ENCODE peak calls at places on chromosomes 13 and 19, in seven cellular contexts. L, Q, D, J, Y, G and X are unnamed samples.

GRCh38 chr19:35822579-35822978 is 9.9 kb upstream of the PRODH2 start:
- DNase-seq in G (no peak), Q (no peak), Y (no peak), L (no peak), D (no peak), J (no peak), X (no peak)

GRCh38 chr13:39035204-39035603 is 2.7 kb downstream of the PROSER1 start:
- DNase-seq in D (no peak), G (no peak), Q (no peak), L (no peak), J (no peak), Y (no peak), X (no peak)

GRCh38 chr19:12833747-12834417 is 497 bp downstream of the RTBDN start:
- DNase-seq in Q (peak), G (peak), Y (peak), D (no peak), L (no peak), J (no peak), X (no peak)

GRCh38 chr13:26485786-26486185 is 71.7 kb upstream of the WASF3 start:
- DNase-seq in L (no peak), Q (no peak), D (no peak), Y (no peak), J (no peak), G (no peak), X (no peak)

GRCh38 chr19:50551713-50552187 is 16.5 kb downstream of the LRRC4B start:
- DNase-seq in Q (no peak), J (no peak), D (peak), L (peak), Y (no peak), G (no peak), X (no peak)

GRCh38 chr13:22111961-22112360 is 441.1 kb downstream of the FGF9 start:
- DNase-seq in Y (no peak), J (no peak), D (no peak), Q (no peak), L (no peak), G (no peak), X (no peak)

GRCh38 chr13:29472317-29472961 is 123.0 kb downstream of the SLC7A1 start:
- DNase-seq in Y (peak), L (no peak), G (peak), D (no peak), Q (peak), J (no peak), X (peak)

GRCh38 chr19:18499055-18499775 is 22.7 kb downstream of the ELL start:
- DNase-seq in D (no peak), G (no peak), Q (no peak), J (no peak), L (no peak), Y (no peak), X (no peak)

GRCh38 chr19:40502081-40502480 is 35.3 kb downstream of the SPTBN4 start:
- DNase-seq in Y (no peak), J (no peak), Q (no peak), D (no peak), L (no peak), G (no peak), X (no peak)

GRCh38 chr19:19410553-19411550 is 5.4 kb downstream of the GATAD2A start:
- DNase-seq in D (no peak), Y (peak), J (no peak), L (no peak), Q (no peak), G (no peak), X (no peak)